ENCODE peak calls at places on chromosomes 4 and X, in nine cellular contexts. H, G, I, W, B, U, Z, N and D are unnamed samples.

GRCh38 chr4:87073570-87074470 is 139.0 kb downstream of the AFF1 start:
- DNase-seq in H (peak), U (no peak), Z (no peak), W (no peak), B (no peak), N (peak), I (peak), G (no peak), D (peak)

GRCh38 chr4:145956288-145956890 is 17.8 kb upstream of the ZNF827 start:
- DNase-seq in W (peak), G (no peak), I (peak), H (peak), B (peak), U (peak), N (peak), Z (no peak), D (no peak)

GRCh38 chr4:168514249-168514852 is 17.5 kb downstream of the PALLD start:
- DNase-seq in U (no peak), N (no peak), H (no peak), W (no peak), I (peak), G (no peak), Z (no peak), B (no peak), D (peak)

GRCh38 chr4:170109586-170110289 is 20.0 kb upstream of the AADAT start:
- DNase-seq in I (no peak), Z (no peak), W (no peak), B (no peak), N (peak), G (no peak), H (no peak), U (no peak), D (no peak)

GRCh38 chr4:576991-577498 is 950 bp upstream of the TMEM271 start:
- DNase-seq in U (no peak), H (no peak), B (peak), I (no peak), W (no peak), Z (no peak), N (peak), G (no peak), D (peak)

GRCh38 chrX:31658360-31658759 is 586.5 kb upstream of the FTHL17 start:
- DNase-seq in I (peak), B (no peak), N (peak), G (no peak), W (peak), U (no peak), Z (no peak), H (no peak), D (no peak)

GRCh38 chr4:77956917-77957316 is 94.3 kb downstream of the MRPL1 start:
- DNase-seq in W (no peak), G (no peak), B (no peak), N (no peak), I (no peak), H (no peak), Z (no peak), U (no peak), D (no peak)

GRCh38 chr4:103099691-103100392 is at the start of gene BDH2:
- DNase-seq in I (peak), N (peak), H (peak), U (no peak), B (peak), W (peak), Z (peak), G (peak), D (peak)

GRCh38 chrX:24646745-24647182 is 383 bp downstream of the PCYT1B start:
- DNase-seq in I (peak), B (peak), W (no peak), N (peak), U (no peak), G (peak), Z (peak), H (no peak), D (peak)

GRCh38 chr4:25223770-25224375 is 10.0 kb upstream of the PI4K2B start:
- DNase-seq in U (no peak), H (no peak), N (no peak), Z (no peak), I (peak), B (no peak), G (no peak), W (no peak), D (peak)

GRCh38 chr4:5839751-5840674 is 52.9 kb downstream of the CRMP1 start:
- DNase-seq in N (peak), H (no peak), W (no peak), I (no peak), B (peak), Z (no peak), U (no peak), G (no peak), D (no peak)

GRCh38 chr4:184282895-184283654 is 65.4 kb upstream of the ENPP6 start:
- DNase-seq in I (peak), G (no peak), W (no peak), N (no peak), B (no peak), U (no peak), H (no peak), Z (peak), D (no peak)

GRCh38 chrX:41779941-41780340 is 56.0 kb downstream of the GPR82 start:
- DNase-seq in Z (no peak), W (no peak), G (no peak), H (no peak), I (no peak), B (no peak), U (no peak), N (no peak), D (peak)

GRCh38 chrX:110462957-110463356 is 104.3 kb downstream of the RTL9 start:
- DNase-seq in G (no peak), U (no peak), W (no peak), Z (no peak), I (peak), N (no peak), H (no peak), B (no peak), D (no peak)

GRCh38 chr4:15556533-15556932 is 86.9 kb downstream of the CC2D2A start:
- DNase-seq in G (no peak), I (no peak), N (no peak), U (no peak), B (no peak), H (no peak), W (no peak), Z (no peak), D (no peak)

GRCh38 chr4:168019019-168019651 is 73.2 kb upstream of the ANXA10 start:
- DNase-seq in Z (no peak), G (no peak), N (no peak), B (no peak), W (peak), H (no peak), I (no peak), U (no peak), D (no peak)

GRCh38 chrX:44415639-44416386 is 72.3 kb upstream of the EFHC2 start:
- DNase-seq in U (no peak), W (no peak), I (no peak), B (no peak), Z (no peak), N (no peak), H (no peak), G (no peak), D (peak)

GRCh38 chr4:67940505-67940904 is 22.8 kb downstream of the TMPRSS11A start:
- DNase-seq in W (no peak), H (no peak), B (no peak), G (no peak), N (no peak), Z (no peak), I (no peak), U (no peak), D (no peak)

GRCh38 chrX:37746268-37746931 is 33.5 kb upstream of the CYBB start:
- DNase-seq in N (no peak), B (no peak), I (no peak), H (no peak), U (no peak), W (no peak), Z (no peak), G (no peak), D (no peak)